ENCODE peak calls at places on chromosomes 2 and 18, in four cellular contexts. L is AG04450, Y is keratinocyte, K is lower lobe of right lung. G is an unnamed sample.

GRCh38 chr2:134141598-134142340 is 112.1 kb upstream of the MGAT5 start:
- DNase-seq in K (no peak), L (no peak), Y (no peak), G (no peak)

GRCh38 chr2:109692013-109692738 is 78.0 kb downstream of the SOWAHC start:
- DNase-seq in K (no peak), Y (no peak), L (no peak), G (no peak)

GRCh38 chr18:46712406-46712805 is 44.4 kb downstream of the ST8SIA5 start:
- DNase-seq in Y (no peak), K (no peak), L (no peak), G (peak; percentile 49)

GRCh38 chr2:185108588-185108987 is 510.3 kb downstream of the ZNF804A start:
- DNase-seq in Y (no peak), L (no peak), K (no peak), G (no peak)

GRCh38 chr2:13638181-13638580 is 921.4 kb downstream of the TRIB2 start:
- DNase-seq in Y (peak; percentile 56), L (no peak), K (no peak), G (peak; percentile 28)

GRCh38 chr18:33611525-33612135 is 33.6 kb downstream of the ASXL3 start:
- DNase-seq in K (no peak), L (no peak), Y (no peak), G (no peak)

GRCh38 chr2:33786881-33787280 is 187.8 kb upstream of the FAM98A start:
- DNase-seq in K (no peak), Y (no peak), L (no peak), G (no peak)

GRCh38 chr2:70959271-70959761 is 19.1 kb upstream of the ANKRD53 start:
- DNase-seq in Y (no peak), K (no peak), L (no peak), G (no peak)

GRCh38 chr18:29693334-29693733 is 1349.2 kb downstream of the DSC3 start:
- DNase-seq in K (no peak), Y (no peak), L (no peak), G (no peak)

GRCh38 chr2:216017365-216017764 is 4.0 kb upstream of the MREG start:
- DNase-seq in L (no peak), K (no peak), Y (peak; percentile 41), G (no peak)

GRCh38 chr2:237378650-237379049 is 35.3 kb downstream of the COL6A3 start:
- DNase-seq in Y (no peak), L (no peak), K (no peak), G (no peak)

GRCh38 chr2:65227035-65227470 is 578 bp upstream of the ACTR2 start:
- DNase-seq in K (peak; percentile 56), L (no peak), Y (no peak), G (no peak)

GRCh38 chr18:52077251-52077983 is 262.6 kb upstream of the DCC start:
- DNase-seq in L (no peak), K (no peak), Y (no peak), G (no peak)

GRCh38 chr18:74273394-74273793 is 18.4 kb downstream of the CYB5A start:
- DNase-seq in Y (no peak), K (no peak), L (no peak), G (no peak)

GRCh38 chr18:56702946-56703345 is 51.8 kb downstream of the WDR7 start:
- DNase-seq in Y (no peak), K (no peak), L (no peak), G (no peak)

GRCh38 chr2:121774216-121774615 is 18.8 kb downstream of the TSN start:
- DNase-seq in Y (no peak), K (no peak), L (no peak), G (no peak)

GRCh38 chr2:45748239-45748638 is 96.8 kb downstream of the PRKCE start:
- DNase-seq in L (no peak), Y (no peak), K (no peak), G (no peak)

GRCh38 chr2:88092773-88093172 is 25.1 kb downstream of the SMYD1 start:
- DNase-seq in Y (no peak), L (no peak), K (no peak), G (no peak)

GRCh38 chr18:50659091-50660003 is 99.5 kb downstream of the MAPK4 start:
- DNase-seq in L (no peak), K (no peak), Y (peak; percentile 4), G (peak; percentile 4)
- TF ChIP-seq CTCF in L (no peak), K (no peak), Y (peak; percentile 70), G (peak; percentile 11)

DNA sequence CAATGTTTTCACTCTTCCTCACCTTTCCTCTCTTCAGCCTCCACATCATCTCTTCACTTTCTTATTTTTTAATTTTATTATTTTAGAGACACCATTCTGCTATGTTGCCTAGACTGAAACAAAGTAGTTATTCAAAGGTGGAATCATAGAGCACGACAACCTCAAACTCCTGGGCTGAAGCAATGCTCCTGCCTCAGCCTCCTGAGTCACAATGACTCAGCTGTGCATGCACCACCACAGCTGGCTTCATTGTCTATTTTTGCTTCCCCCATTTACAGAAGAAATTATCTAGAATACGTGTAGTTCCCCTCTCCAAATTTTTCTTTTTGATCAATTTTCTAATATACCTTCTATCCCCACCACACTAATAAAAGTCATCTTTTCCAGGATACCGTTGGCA is 911.5 kb upstream of the SOX11 start:
- DNase-seq in L (no peak), Y (no peak), K (no peak), G (no peak)
- H3K4me3 ChIP-seq in L (no peak overlapping the region), Y (no peak overlapping the region), K (no peak overlapping the region), G (no peak overlapping the region)

GRCh38 chr2:231648579-231649174 is 56.0 kb downstream of the TEX44 start:
- DNase-seq in Y (no peak), L (no peak), K (peak; percentile 87), G (no peak)
- TF ChIP-seq CTCF in Y (peak; percentile 97), L (peak; percentile 59), K (peak; percentile 79), G (peak; percentile 86)

DNA sequence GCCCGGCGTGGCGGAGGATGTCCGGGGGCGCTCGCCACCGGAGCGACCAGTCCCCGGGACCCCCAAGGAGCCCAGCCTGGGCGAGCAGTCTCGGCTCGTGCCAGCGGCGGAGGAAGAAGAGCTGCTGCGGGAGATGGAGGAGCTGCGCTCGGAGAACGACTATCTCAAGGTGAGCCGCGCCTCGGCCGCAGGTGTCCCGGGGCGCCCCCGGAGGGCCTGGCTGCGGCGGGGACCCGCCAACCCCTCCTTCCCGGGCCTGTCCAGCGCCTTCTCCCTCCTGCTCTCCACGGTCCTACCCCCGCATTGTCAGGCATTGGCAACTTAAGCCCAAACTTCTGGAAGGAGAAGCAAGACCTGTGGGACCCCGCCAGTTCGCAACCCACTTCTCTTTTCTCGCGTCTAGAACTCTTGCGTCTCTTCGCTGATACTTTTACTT is 1.2 kb downstream of the MTCL1 start:
- DNase-seq in K (no peak), Y (no peak), L (no peak), G (no peak)
- H3K4me3 ChIP-seq in K (peak overlapping the region; percentile 62), Y (peak overlapping the region; percentile 88), L (peak overlapping the region; percentile 82), G (peak overlapping the region; percentile 62)

GRCh38 chr2:29644949-29645348 is 276.4 kb downstream of the ALK start:
- DNase-seq in K (no peak), L (no peak), Y (no peak), G (no peak)
- TF ChIP-seq CTCF in K (no peak), L (peak; percentile 9), Y (no peak), G (peak; percentile 7)

GRCh38 chr2:37925063-37925897 is at the start of gene RMDN2:
- DNase-seq in K (peak; percentile 96), L (peak; percentile 81), Y (peak; percentile 28), G (peak; percentile 77)

GRCh38 chr2:37923308-37924055 is 1.6 kb upstream of the RMDN2 start:
- DNase-seq in L (no peak), K (no peak), Y (no peak), G (no peak)

GRCh38 chr2:37928377-37928776 is 3.3 kb downstream of the RMDN2 start:
- DNase-seq in K (no peak), L (no peak), Y (no peak), G (no peak)

GRCh38 chr2:37926635-37927034 is 1.5 kb downstream of the RMDN2 start:
- DNase-seq in Y (no peak), K (no peak), L (no peak), G (no peak)
- H3K4me3 ChIP-seq in Y (no peak overlapping the region), K (no peak overlapping the region), L (no peak overlapping the region), G (no peak overlapping the region)